ENCODE peak calls at places on chromosome 20, in nine cellular contexts. S, A, Y, V, T, F, X, O and H are unnamed samples.

GRCh38 chr20:22577515-22578220 is 6.7 kb downstream of the FOXA2 start:
- DNase-seq in S (no peak), A (no peak), Y (no peak), V (no peak), T (peak), F (no peak), X (peak), O (no peak), H (no peak)

GRCh38 chr20:8721098-8721497 is 347.8 kb upstream of the PLCB4 start:
- DNase-seq in S (no peak), A (no peak), Y (peak), V (peak), T (peak), F (peak), X (peak), O (no peak), H (no peak)

GRCh38 chr20:31674895-31675827 is 37.4 kb downstream of the COX4I2 start:
- DNase-seq in S (no peak), A (no peak), Y (peak), V (peak), T (no peak), F (peak), X (no peak), O (peak), H (peak)

GRCh38 chr20:38863024-38863851 is 57.7 kb downstream of the PPP1R16B start:
- DNase-seq in S (no peak), A (no peak), Y (no peak), V (peak), T (no peak), F (no peak), X (no peak), O (no peak), H (no peak)

GRCh38 chr20:6395695-6396094 is 272.9 kb upstream of the FERMT1 start:
- DNase-seq in S (no peak), A (no peak), Y (no peak), V (no peak), T (no peak), F (peak), X (no peak), O (no peak), H (no peak)

GRCh38 chr20:54680872-54681297 is 205.5 kb downstream of the DOK5 start:
- DNase-seq in S (no peak), A (no peak), Y (peak), V (no peak), T (peak), F (peak), X (peak), O (no peak), H (no peak)

GRCh38 chr20:52033313-52033712 is 158.3 kb downstream of the ZFP64 start:
- DNase-seq in S (no peak), A (no peak), Y (no peak), V (no peak), T (peak), F (no peak), X (no peak), O (no peak), H (no peak)

GRCh38 chr20:53100476-53100911 is 128.3 kb downstream of the TSHZ2 start:
- DNase-seq in S (no peak), A (no peak), Y (no peak), V (no peak), T (no peak), F (no peak), X (no peak), O (no peak), H (no peak)

GRCh38 chr20:24993337-24994185 is 1.0 kb upstream of the APMAP start:
- DNase-seq in S (no peak), A (no peak), Y (peak), V (no peak), T (no peak), F (no peak), X (no peak), O (no peak), H (peak)

GRCh38 chr20:53050338-53050737 is 78.2 kb downstream of the TSHZ2 start:
- DNase-seq in S (no peak), A (no peak), Y (no peak), V (no peak), T (no peak), F (no peak), X (no peak), O (no peak), H (no peak)

GRCh38 chr20:14291502-14291901 is 45.9 kb downstream of the FLRT3 start:
- DNase-seq in S (no peak), A (no peak), Y (no peak), V (no peak), T (no peak), F (no peak), X (no peak), O (no peak), H (no peak)

GRCh38 chr20:53337419-53338101 is 256.1 kb downstream of the ZNF217 start:
- DNase-seq in S (no peak), A (no peak), Y (no peak), V (no peak), T (no peak), F (no peak), X (no peak), O (no peak), H (no peak)

GRCh38 chr20:20461526-20461925 is 93.6 kb downstream of the INSM1 start:
- DNase-seq in S (no peak), A (no peak), Y (no peak), V (no peak), T (peak), F (no peak), X (no peak), O (no peak), H (no peak)

GRCh38 chr20:42972591-42972990 is 217.1 kb downstream of the PTPRT start:
- DNase-seq in S (no peak), A (no peak), Y (no peak), V (no peak), T (no peak), F (no peak), X (no peak), O (no peak), H (no peak)

GRCh38 chr20:33541797-33542196 is 51.9 kb downstream of the CBFA2T2 start:
- DNase-seq in S (no peak), A (no peak), Y (no peak), V (no peak), T (no peak), F (no peak), X (no peak), O (no peak), H (no peak)

GRCh38 chr20:38615283-38615682 is 13.7 kb downstream of the ARHGAP40 start:
- DNase-seq in S (no peak), A (no peak), Y (no peak), V (no peak), T (no peak), F (no peak), X (no peak), O (no peak), H (no peak)

GRCh38 chr20:49460916-49461315 is 21.6 kb downstream of the KCNB1 start:
- DNase-seq in S (peak), A (no peak), Y (no peak), V (no peak), T (no peak), F (no peak), X (peak), O (no peak), H (no peak)

GRCh38 chr20:39146394-39146793 is 184.2 kb downstream of the DHX35 start:
- DNase-seq in S (no peak), A (no peak), Y (no peak), V (no peak), T (peak), F (no peak), X (no peak), O (no peak), H (no peak)

GRCh38 chr20:460180-460579 is 2.2 kb downstream of the TBC1D20 start:
- DNase-seq in S (no peak), A (no peak), Y (no peak), V (no peak), T (no peak), F (no peak), X (no peak), O (no peak), H (no peak)

GRCh38 chr20:10540636-10541493 is 105.8 kb downstream of the SLX4IP start:
- DNase-seq in S (no peak), A (no peak), Y (peak), V (no peak), T (no peak), F (peak), X (no peak), O (no peak), H (no peak)

GRCh38 chr20:37394543-37395410 is 48.8 kb downstream of the SRC start:
- DNase-seq in S (no peak), A (no peak), Y (no peak), V (no peak), T (no peak), F (no peak), X (no peak), O (peak), H (no peak)

GRCh38 chr20:25032478-25033183 is 25.3 kb downstream of the ACSS1 start:
- DNase-seq in S (no peak), A (peak), Y (no peak), V (no peak), T (peak), F (no peak), X (peak), O (no peak), H (no peak)

GRCh38 chr20:10949930-10950783 is 276.4 kb upstream of the JAG1 start:
- DNase-seq in S (no peak), A (no peak), Y (no peak), V (no peak), T (no peak), F (no peak), X (peak), O (no peak), H (no peak)

GRCh38 chr20:33518071-33518470 is 28.2 kb downstream of the CBFA2T2 start:
- DNase-seq in S (no peak), A (no peak), Y (peak), V (no peak), T (no peak), F (peak), X (no peak), O (no peak), H (no peak)

GRCh38 chr20:13141541-13141940 is 79.5 kb upstream of the ISM1 start:
- DNase-seq in S (no peak), A (no peak), Y (no peak), V (no peak), T (no peak), F (no peak), X (no peak), O (no peak), H (no peak)

GRCh38 chr20:47951521-47951951 is 166.3 kb upstream of the SULF2 start:
- DNase-seq in S (no peak), A (no peak), Y (peak), V (no peak), T (no peak), F (no peak), X (no peak), O (no peak), H (no peak)

GRCh38 chr20:38728237-38728761 is 4.0 kb downstream of the SLC32A1 start:
- DNase-seq in S (no peak), A (no peak), Y (no peak), V (no peak), T (peak), F (no peak), X (no peak), O (no peak), H (no peak)

GRCh38 chr20:53322651-53323050 is 271.0 kb downstream of the ZNF217 start:
- DNase-seq in S (no peak), A (no peak), Y (no peak), V (no peak), T (no peak), F (no peak), X (no peak), O (no peak), H (no peak)

GRCh38 chr20:57605045-57605444 is 15.2 kb downstream of the ZBP1 start:
- DNase-seq in S (no peak), A (no peak), Y (no peak), V (peak), T (no peak), F (no peak), X (no peak), O (no peak), H (no peak)

GRCh38 chr20:34921436-34921835 is 34.2 kb downstream of the GSS start:
- DNase-seq in S (no peak), A (no peak), Y (no peak), V (no peak), T (no peak), F (no peak), X (no peak), O (no peak), H (no peak)

GRCh38 chr20:34916774-34917354 is 38.7 kb downstream of the GSS start:
- DNase-seq in S (no peak), A (no peak), Y (no peak), V (no peak), T (no peak), F (no peak), X (no peak), O (no peak), H (no peak)

GRCh38 chr20:34915131-34915530 is 38.7 kb downstream of the ACSS2 start:
- DNase-seq in S (no peak), A (no peak), Y (no peak), V (no peak), T (no peak), F (no peak), X (no peak), O (no peak), H (no peak)

GRCh38 chr20:34920055-34920454 is 35.6 kb downstream of the GSS start:
- DNase-seq in S (no peak), A (no peak), Y (no peak), V (no peak), T (no peak), F (no peak), X (no peak), O (no peak), H (no peak)

DNA sequence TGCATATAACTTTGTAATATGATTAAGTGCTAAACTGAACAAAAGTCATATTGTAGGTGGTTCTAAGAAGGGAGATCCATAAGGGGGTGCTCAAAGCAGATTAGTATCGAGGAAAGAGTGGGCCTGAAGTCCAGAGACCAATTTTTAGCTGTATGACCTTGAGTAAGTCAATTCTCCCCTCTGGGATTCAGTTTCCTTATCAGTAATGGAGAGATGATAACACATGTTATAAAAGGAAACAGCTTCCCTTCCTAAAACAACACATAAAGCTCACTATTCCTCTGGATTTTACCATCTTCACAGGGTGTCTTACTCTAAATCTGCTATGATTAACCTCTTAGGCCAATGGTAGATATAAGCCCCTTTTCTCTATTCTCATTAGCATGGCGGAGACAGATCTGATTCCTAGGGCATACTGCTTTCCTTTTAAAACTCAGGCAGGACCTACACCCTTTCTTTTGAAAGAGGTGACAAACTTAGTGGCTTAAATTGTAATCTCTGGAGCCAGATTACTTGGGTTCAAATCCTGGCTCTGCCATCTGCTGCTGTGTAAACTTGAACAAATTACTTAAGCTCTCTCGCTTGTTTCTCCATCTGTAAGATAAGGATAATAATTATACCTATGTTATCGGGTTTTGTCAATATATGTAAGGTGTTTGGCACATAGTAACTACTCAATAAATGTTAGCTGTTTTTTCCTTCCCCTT is 39.5 kb downstream of the ACSS2 start:
- DNase-seq in S (no peak), A (no peak), Y (no peak), V (no peak), T (no peak), F (no peak), X (no peak), O (no peak), H (no peak)
- H3K27ac ChIP-seq in S (no peak), A (no peak), Y (no peak), V (no peak), T (no peak), F (no peak), X (no peak), O (no peak), H (no peak)

GRCh38 chr20:56429941-56430340 is 17.9 kb downstream of the CASS4 start:
- DNase-seq in S (no peak), A (no peak), Y (no peak), V (no peak), T (no peak), F (no peak), X (no peak), O (no peak), H (no peak)

GRCh38 chr20:56428388-56428787 is 16.3 kb downstream of the CASS4 start:
- DNase-seq in S (no peak), A (no peak), Y (no peak), V (no peak), T (no peak), F (no peak), X (no peak), O (no peak), H (no peak)

GRCh38 chr20:56427797-56428196 is 15.7 kb downstream of the CASS4 start:
- DNase-seq in S (no peak), A (no peak), Y (no peak), V (no peak), T (no peak), F (no peak), X (no peak), O (no peak), H (no peak)

GRCh38 chr20:56429496-56429895 is 17.4 kb downstream of the CASS4 start:
- DNase-seq in S (no peak), A (no peak), Y (peak), V (no peak), T (no peak), F (peak), X (no peak), O (peak), H (no peak)

GRCh38 chr20:56428881-56429280 is 16.8 kb downstream of the CASS4 start:
- DNase-seq in S (no peak), A (no peak), Y (no peak), V (no peak), T (no peak), F (no peak), X (no peak), O (peak), H (no peak)
- H3K27ac ChIP-seq in S (no peak), A (no peak), Y (no peak), V (no peak), T (no peak), F (peak), X (no peak), O (no peak), H (no peak)

GRCh38 chr20:59412896-59413295 is 112.5 kb downstream of the EDN3 start:
- DNase-seq in S (no peak), A (no peak), Y (no peak), V (no peak), T (peak), F (no peak), X (no peak), O (no peak), H (no peak)
- H3K27ac ChIP-seq in S (no peak), A (no peak), Y (no peak), V (no peak), T (no peak), F (no peak), X (no peak), O (no peak), H (no peak)

GRCh38 chr20:1844723-1845523 is 50.3 kb upstream of the SIRPA start:
- DNase-seq in S (no peak), A (no peak), Y (peak), V (no peak), T (no peak), F (peak), X (no peak), O (no peak), H (no peak)

GRCh38 chr20:1845701-1846100 is 49.5 kb upstream of the SIRPA start:
- DNase-seq in S (no peak), A (no peak), Y (no peak), V (no peak), T (no peak), F (no peak), X (no peak), O (no peak), H (no peak)

GRCh38 chr20:1848378-1848777 is 46.8 kb upstream of the SIRPA start:
- DNase-seq in S (no peak), A (no peak), Y (no peak), V (no peak), T (no peak), F (no peak), X (no peak), O (no peak), H (no peak)

GRCh38 chr20:1847780-1848179 is 47.4 kb upstream of the SIRPA start:
- DNase-seq in S (no peak), A (no peak), Y (no peak), V (no peak), T (no peak), F (no peak), X (no peak), O (no peak), H (no peak)

DNA sequence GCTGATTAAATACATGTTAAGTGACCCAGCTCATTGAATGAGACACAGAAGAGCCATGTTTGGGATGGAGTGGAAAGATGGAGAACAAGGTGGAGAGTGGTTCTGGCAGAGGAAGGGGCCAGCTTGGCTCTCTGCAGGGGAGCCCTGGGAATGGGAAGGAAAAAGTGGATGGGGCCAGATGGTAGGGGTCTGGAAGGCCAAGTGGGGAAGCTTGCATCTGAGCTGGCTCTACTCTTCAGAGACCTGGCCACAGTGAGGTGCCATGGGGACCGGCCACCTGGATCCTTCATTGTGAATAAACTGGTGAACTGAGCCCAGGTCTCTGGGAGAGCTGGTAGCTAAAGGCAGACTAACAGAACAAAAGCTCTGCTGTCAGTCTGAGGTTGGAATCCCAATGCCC is 48.9 kb upstream of the SIRPA start:
- DNase-seq in S (no peak), A (no peak), Y (no peak), V (no peak), T (no peak), F (no peak), X (no peak), O (no peak), H (no peak)
- H3K27ac ChIP-seq in S (no peak), A (no peak), Y (no peak), V (no peak), T (no peak), F (no peak), X (no peak), O (no peak), H (no peak)

GRCh38 chr20:63794614-63795013 is 36.5 kb downstream of the ZBTB46 start:
- DNase-seq in S (no peak), A (no peak), Y (no peak), V (no peak), T (no peak), F (no peak), X (no peak), O (no peak), H (no peak)

GRCh38 chr20:63790572-63791168 is 40.4 kb downstream of the ZBTB46 start:
- DNase-seq in S (no peak), A (no peak), Y (no peak), V (no peak), T (no peak), F (no peak), X (no peak), O (no peak), H (no peak)

GRCh38 chr20:63789836-63790571 is 41.1 kb downstream of the ZBTB46 start:
- DNase-seq in S (no peak), A (no peak), Y (no peak), V (no peak), T (no peak), F (no peak), X (no peak), O (no peak), H (no peak)

GRCh38 chr20:63792866-63793265 is 38.2 kb downstream of the ZBTB46 start:
- DNase-seq in S (no peak), A (no peak), Y (no peak), V (no peak), T (no peak), F (no peak), X (no peak), O (no peak), H (no peak)

GRCh38 chr20:63791497-63792156 is 39.4 kb downstream of the ZBTB46 start:
- DNase-seq in S (no peak), A (no peak), Y (no peak), V (no peak), T (no peak), F (no peak), X (no peak), O (no peak), H (no peak)
- H3K27ac ChIP-seq in S (peak), A (no peak), Y (no peak), V (no peak), T (peak), F (no peak), X (no peak), O (no peak), H (no peak)